ENCODE peak calls at places on chromosomes 13 and 19, in four cellular contexts. S is GM12878, F is K562, N is HepG2. Y is an unnamed sample.

GRCh38 chr13:112760440-112760839 is 70.6 kb downstream of the ATP11A start:
- DNase-seq in N (no peak), S (no peak), F (no peak), Y (no peak)

GRCh38 chr19:51729781-51730180 is 6.0 kb upstream of the HAS1 start:
- DNase-seq in S (no peak), F (no peak), N (no peak), Y (no peak)

GRCh38 chr19:31214086-31214485 is 135.2 kb downstream of the TSHZ3 start:
- DNase-seq in F (peak), N (no peak), S (no peak), Y (no peak)

GRCh38 chr13:49214917-49215376 is 5.2 kb upstream of the MLNR start:
- DNase-seq in N (peak), S (no peak), F (no peak), Y (peak)

GRCh38 chr13:113584205-113584869 is at the start of gene TFDP1:
- DNase-seq in F (peak), N (peak), S (peak), Y (peak)

GRCh38 chr13:36244073-36244472 is 29.7 kb upstream of the SOHLH2 start:
- DNase-seq in F (no peak), S (no peak), N (no peak), Y (no peak)

GRCh38 chr19:38852231-38853044 is 2.7 kb upstream of the HNRNPL start:
- DNase-seq in S (no peak), F (no peak), N (no peak), Y (peak)

GRCh38 chr19:47469719-47470118 is 2.0 kb downstream of the SLC8A2 start:
- DNase-seq in S (no peak), F (no peak), N (no peak), Y (no peak)

GRCh38 chr13:43785166-43785680 is 1.5 kb downstream of the ENOX1 start:
- DNase-seq in S (no peak), N (no peak), F (no peak), Y (no peak)

GRCh38 chr19:48192750-48193149 is 22.3 kb downstream of the ZSWIM9 start:
- DNase-seq in F (no peak), N (no peak), S (no peak), Y (no peak)

GRCh38 chr19:4225902-4226301 is 3.4 kb upstream of the EBI3 start:
- DNase-seq in N (no peak), F (no peak), S (no peak), Y (no peak)

GRCh38 chr19:35558400-35559280 is 4.8 kb downstream of the ATP4A start:
- DNase-seq in N (no peak), F (no peak), S (no peak), Y (no peak)

GRCh38 chr19:11551603-11552235 is 7.3 kb downstream of the ELOF1 start:
- DNase-seq in F (peak), S (no peak), N (no peak), Y (no peak)

GRCh38 chr19:5058456-5059190 is 89.7 kb downstream of the KDM4B start:
- DNase-seq in S (no peak), F (no peak), N (no peak), Y (no peak)

GRCh38 chr13:25881136-25881926 is 170.5 kb downstream of the SHISA2 start:
- DNase-seq in S (no peak), N (no peak), F (no peak), Y (no peak)

GRCh38 chr19:19642506-19643157 is 825 bp downstream of the GMIP start:
- DNase-seq in N (no peak), S (no peak), F (peak), Y (no peak)

GRCh38 chr19:11196406-11197287 is 698 bp downstream of the KANK2 start:
- DNase-seq in N (no peak), F (peak), S (no peak), Y (peak)

GRCh38 chr19:51338563-51339312 is 3.2 kb downstream of the VSIG10L start:
- DNase-seq in S (peak), F (peak), N (peak), Y (peak)

GRCh38 chr13:34967851-34968562 is 25.9 kb downstream of the NBEA start:
- DNase-seq in S (no peak), F (no peak), N (no peak), Y (no peak)
- TF ChIP-seq CREB1 in S (no peak), F (no peak), N (no peak), Y (no peak)

GRCh38 chr13:33230178-33230881 is 55.2 kb downstream of the STARD13 start:
- DNase-seq in N (no peak), F (no peak), S (no peak), Y (no peak)
- TF ChIP-seq SIN3A in N (no peak), F (no peak), S (no peak), Y (no peak)

GRCh38 chr13:19834704-19835103 is 28.7 kb downstream of the ZMYM5 start:
- DNase-seq in F (no peak), N (no peak), S (no peak), Y (no peak)

GRCh38 chr13:19838726-19839342 is 24.6 kb downstream of the ZMYM5 start:
- DNase-seq in S (no peak), N (no peak), F (no peak), Y (no peak)

GRCh38 chr13:19836472-19836871 is 27.0 kb downstream of the ZMYM5 start:
- DNase-seq in F (no peak), N (no peak), S (no peak), Y (no peak)
- TF ChIP-seq CREB1 in F (no peak), N (no peak), S (no peak), Y (no peak)

GRCh38 chr19:18420931-18421330 is 1.7 kb downstream of the SSBP4 start:
- DNase-seq in N (no peak), S (no peak), F (no peak), Y (no peak)
- TF ChIP-seq SIN3A in N (no peak), S (no peak), F (no peak), Y (no peak)

DNA sequence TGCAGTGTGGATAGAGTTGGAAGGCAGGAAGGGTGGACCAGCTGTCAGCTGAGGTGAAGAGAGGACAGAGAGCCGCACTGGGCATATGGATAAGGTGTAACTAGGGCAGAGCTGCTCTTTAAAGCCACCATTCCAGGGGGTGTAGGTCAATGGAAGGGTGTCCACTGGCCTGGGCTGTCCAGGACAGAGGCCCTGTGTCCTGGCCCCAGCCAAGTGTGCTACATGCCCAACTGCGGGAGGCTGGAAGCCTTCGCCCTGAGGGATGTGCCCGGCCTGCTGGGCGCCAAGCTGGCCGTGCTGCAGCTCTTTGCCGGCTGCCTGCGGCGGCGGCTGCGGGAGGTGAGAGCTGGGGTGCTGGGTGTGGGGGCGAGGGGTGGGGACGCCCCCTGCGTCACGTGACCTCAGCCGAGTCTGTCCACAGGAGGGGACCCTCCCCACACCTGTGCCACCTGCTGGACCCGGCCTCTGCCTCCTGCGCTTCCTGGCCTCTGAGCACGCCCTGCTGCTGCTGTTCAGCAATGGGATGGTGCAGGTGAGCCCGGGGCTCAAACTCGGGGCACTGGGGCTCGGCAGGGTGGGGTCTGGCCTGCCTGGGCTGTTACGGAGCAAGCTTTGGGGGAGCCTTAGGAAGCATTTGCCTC is 9.8 kb downstream of the PLK5 start:
- DNase-seq in N (no peak), F (no peak), S (no peak), Y (no peak)
- TF ChIP-seq CREB1 in N (no peak), F (no peak), S (no peak), Y (no peak)